ENCODE peak calls at places on chromosomes 12 and 14, in nine cellular contexts. N is esophagus squamous epithelium, D is cardiac muscle cell, O is astrocyte of the spinal cord, X is HL-60, Y is brain microvascular endothelial cell, E is RWPE1, M is lower lobe of right lung, S is A549. W is an unnamed sample.

GRCh38 chr14:24605435-24606190 is 3.9 kb downstream of the GZMH start:
- DNase-seq in N (no peak), D (no peak), M (no peak), O (no peak), S (peak; percentile 41), Y (no peak), X (no peak), E (peak; percentile 42), W (no peak)

GRCh38 chr14:79256311-79256879 is 954.9 kb downstream of the DIO2 start:
- DNase-seq in S (no peak), E (no peak), O (no peak), M (no peak), D (no peak), N (no peak), X (no peak), Y (no peak), W (no peak)

GRCh38 chr12:48296586-48297396 is 53.9 kb downstream of the ZNF641 start:
- DNase-seq in X (no peak), E (peak; percentile 44), N (no peak), O (peak; percentile 79), S (no peak), D (peak; percentile 91), Y (peak; percentile 75), M (peak; percentile 90), W (peak; percentile 3)

GRCh38 chr12:57591567-57592325 is 754 bp downstream of the PIP4K2C start:
- DNase-seq in S (peak; percentile 46), O (no peak), E (no peak), X (no peak), M (no peak), D (no peak), N (no peak), Y (no peak), W (no peak)

GRCh38 chr14:57486767-57487379 is 6.8 kb downstream of the CCDC198 start:
- DNase-seq in E (peak; percentile 50), N (no peak), M (no peak), Y (peak; percentile 25), O (peak; percentile 56), D (peak; percentile 54), S (no peak), X (no peak), W (no peak)

GRCh38 chr12:5997260-5997659 is 52.2 kb upstream of the ANO2 start:
- DNase-seq in X (no peak), M (no peak), D (no peak), O (no peak), E (no peak), S (no peak), Y (no peak), N (no peak), W (no peak)

GRCh38 chr14:69900603-69901002 is 21.4 kb downstream of the SMOC1 start:
- DNase-seq in O (no peak), E (no peak), Y (no peak), X (no peak), D (no peak), M (no peak), N (no peak), S (no peak), W (no peak)

GRCh38 chr12:24416423-24417109 is 467.1 kb upstream of the SOX5 start:
- DNase-seq in O (no peak), X (no peak), M (no peak), N (no peak), D (no peak), S (no peak), E (no peak), Y (no peak), W (no peak)

GRCh38 chr14:26598672-26599131 is 869 bp upstream of the NOVA1 start:
- DNase-seq in S (no peak), D (no peak), E (no peak), X (no peak), Y (no peak), M (no peak), O (no peak), N (no peak), W (no peak)

GRCh38 chr14:103279129-103280025 is 54.7 kb upstream of the EIF5 start:
- DNase-seq in D (no peak), O (no peak), Y (no peak), X (no peak), S (no peak), N (no peak), M (no peak), E (no peak), W (no peak)

GRCh38 chr12:95446511-95446910 is 27.4 kb upstream of the METAP2 start:
- DNase-seq in D (peak; percentile 62), E (no peak), X (no peak), N (no peak), O (peak; percentile 16), S (no peak), M (peak; percentile 51), Y (peak; percentile 29), W (no peak)

GRCh38 chr12:2301531-2302461 is 249.0 kb downstream of the CACNA1C start:
- DNase-seq in S (no peak), O (peak; percentile 36), M (no peak), D (no peak), Y (no peak), X (no peak), E (no peak), N (no peak), W (peak; percentile 80)

DNA sequence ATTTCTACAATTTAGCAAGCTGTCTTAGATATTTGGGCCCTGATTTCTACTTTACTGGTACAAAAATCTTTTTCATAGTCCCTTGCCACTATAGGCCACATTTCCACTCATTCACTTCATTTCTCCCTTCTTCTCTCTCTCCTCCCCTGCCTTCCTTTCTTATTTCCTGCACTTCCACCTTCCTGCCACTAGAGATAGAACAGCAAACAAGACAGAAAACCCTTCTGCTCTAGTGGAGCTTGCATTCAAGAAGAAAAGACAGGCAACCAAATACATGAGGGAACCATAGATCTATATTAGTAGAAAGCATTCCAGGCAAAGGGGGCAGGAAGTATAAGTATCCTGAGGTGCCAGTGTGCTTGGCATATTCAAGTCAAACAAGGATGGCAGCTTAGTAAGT is 623.5 kb downstream of the FLRT2 start:
- DNase-seq in Y (no peak), S (no peak), D (no peak), M (no peak), E (no peak), O (no peak), X (no peak), N (no peak), W (no peak)
- TF ChIP-seq CTCF in Y (peak; percentile 15), S (no peak), D (no peak), M (no peak), E (no peak), O (no peak), X (no peak), N (no peak), W (no peak)

GRCh38 chr14:76923422-76924362 is 97.5 kb downstream of the LRRC74A start:
- DNase-seq in N (no peak), S (no peak), O (no peak), E (no peak), Y (no peak), X (no peak), D (no peak), M (no peak), W (no peak)
- TF ChIP-seq CTCF in N (no peak), S (no peak), O (no peak), E (no peak), Y (no peak), X (no peak), D (no peak), M (no peak), W (no peak)

DNA sequence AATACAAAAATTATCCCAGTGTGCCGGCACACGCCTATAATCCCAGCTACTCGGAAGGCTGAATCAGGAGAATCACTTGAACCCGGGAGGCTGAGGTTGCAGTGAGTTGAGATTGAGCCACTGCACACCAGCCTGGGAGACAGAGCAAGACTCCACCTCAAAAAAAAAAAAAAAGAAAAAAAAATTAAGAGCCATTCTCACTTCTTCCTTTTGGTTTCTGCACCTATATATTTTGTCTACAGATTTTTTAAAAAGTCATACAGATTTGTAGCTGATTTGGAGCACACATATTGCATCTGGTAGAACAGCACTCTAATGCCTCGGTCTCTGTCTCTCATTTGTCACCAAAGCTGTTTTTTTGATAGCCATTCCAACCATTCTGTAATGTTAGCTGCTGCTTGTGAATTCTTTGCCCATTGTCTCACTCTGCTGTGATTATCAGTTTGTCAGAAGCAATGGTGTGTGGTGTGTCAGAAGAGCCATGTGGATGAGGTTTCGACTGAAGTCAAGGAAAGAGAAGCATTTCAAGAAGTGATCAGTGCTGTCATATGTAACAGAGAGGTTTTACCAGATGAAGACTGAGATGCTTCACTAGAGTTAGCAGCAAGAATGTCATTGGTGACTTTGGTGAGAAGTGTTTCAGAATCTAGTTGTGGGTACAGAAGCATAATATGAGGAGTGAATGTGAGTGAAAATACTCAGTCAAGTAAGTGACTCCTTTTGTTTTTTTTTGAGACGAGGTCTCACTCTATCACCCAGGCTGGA is 8.7 kb upstream of the KTN1 start:
- DNase-seq in S (no peak), X (no peak), E (no peak), D (no peak), O (no peak), N (no peak), M (no peak), Y (no peak), W (no peak)
- TF ChIP-seq CTCF in S (no peak), X (no peak), E (no peak), D (no peak), O (no peak), N (no peak), M (no peak), Y (no peak), W (no peak)

DNA sequence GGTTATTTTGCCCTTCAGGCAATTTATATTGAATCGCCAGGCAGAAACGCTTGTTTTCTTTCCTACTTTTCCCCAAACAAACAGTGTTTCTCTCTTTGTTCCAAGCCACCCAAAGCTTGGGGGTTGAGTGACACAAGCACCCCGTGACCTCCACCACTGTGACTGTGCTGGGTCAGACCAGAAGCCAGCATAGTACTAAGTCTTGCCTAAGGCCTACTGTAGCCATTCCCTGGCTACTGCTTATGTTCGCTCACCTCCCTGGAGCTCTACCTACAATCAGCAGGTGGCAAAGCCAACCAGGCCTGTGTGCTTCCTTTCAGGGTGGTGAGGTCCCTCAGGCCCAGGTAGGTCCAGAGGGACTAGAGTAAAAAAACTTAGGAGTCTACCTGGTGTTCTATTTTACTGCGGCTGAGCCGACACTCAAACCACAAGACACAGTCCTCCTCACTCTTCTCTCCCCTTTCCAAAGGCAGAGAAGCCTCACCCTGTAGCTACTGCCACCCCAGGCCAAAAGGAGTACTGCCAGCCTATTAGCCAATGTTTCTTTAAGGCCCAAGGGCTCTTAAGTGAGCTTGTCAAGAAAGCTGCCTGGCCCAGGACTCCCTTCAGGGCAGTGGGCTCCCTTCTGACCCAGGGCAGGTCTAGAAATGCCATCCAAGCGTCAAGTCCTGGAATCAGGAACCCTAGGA is 411.8 kb upstream of the MIS18BP1 start:
- DNase-seq in E (no peak), S (no peak), M (no peak), O (no peak), X (no peak), Y (no peak), N (no peak), D (no peak), W (no peak)
- TF ChIP-seq CTCF in E (no peak), S (no peak), M (no peak), O (peak; percentile 17), X (no peak), Y (peak; percentile 51), N (no peak), D (no peak), W (peak; percentile 15)

DNA sequence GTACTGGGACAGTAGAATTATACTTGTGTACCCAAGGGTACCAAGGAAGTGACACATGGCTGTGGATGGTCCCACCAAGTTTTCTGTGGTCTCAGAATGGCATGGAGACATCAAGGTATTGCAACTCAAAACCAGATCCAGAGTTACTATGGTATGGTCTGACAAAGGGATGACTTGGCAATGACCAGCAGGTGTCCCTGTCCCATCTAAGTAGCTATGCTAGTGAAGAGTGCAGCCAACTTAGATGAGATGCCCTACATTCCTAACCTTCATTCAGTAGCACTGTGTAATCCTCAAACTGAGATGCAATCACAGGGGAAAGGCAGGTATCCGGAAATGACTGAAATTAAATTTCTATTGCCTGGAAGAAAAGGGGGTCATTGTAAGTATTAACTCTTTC is 188.7 kb upstream of the TMEM260 start:
- DNase-seq in O (no peak), Y (no peak), S (no peak), X (no peak), N (no peak), D (no peak), M (no peak), E (no peak), W (no peak)
- TF ChIP-seq CTCF in O (no peak), Y (peak; percentile 1), S (no peak), X (no peak), N (no peak), D (no peak), M (peak; percentile 7), E (no peak), W (no peak)